ENCODE peak calls at places on chromosome 3, in four cellular contexts. W is HepG2, V is PC-3, I is GM23248. B is an unnamed sample.

GRCh38 chr3:12999147-13000140 is 73.8 kb downstream of the IQSEC1 start:
- DNase-seq in W (peak), V (no peak), I (no peak), B (no peak)

GRCh38 chr3:134102976-134103375 is 73.3 kb upstream of the SLCO2A1 start:
- DNase-seq in W (no peak), V (no peak), I (no peak), B (no peak)

GRCh38 chr3:113495035-113495434 is 19.9 kb downstream of the SPICE1 start:
- DNase-seq in W (peak), V (peak), I (peak), B (peak)

GRCh38 chr3:57382933-57383332 is 90.4 kb upstream of the ASB14 start:
- DNase-seq in W (no peak), V (peak), I (peak), B (peak)

GRCh38 chr3:101849714-101850326 is 506 bp downstream of the NFKBIZ start:
- DNase-seq in W (no peak), V (peak), I (peak), B (no peak)

GRCh38 chr3:67601385-67601784 is 53.0 kb downstream of the SUCLG2 start:
- DNase-seq in W (no peak), V (peak), I (no peak), B (no peak)

GRCh38 chr3:168117853-168118313 is 22.2 kb upstream of the GOLIM4 start:
- DNase-seq in W (peak), V (peak), I (peak), B (no peak)

GRCh38 chr3:170622369-170623159 is 36.7 kb upstream of the SLC7A14 start:
- DNase-seq in W (no peak), V (no peak), I (peak), B (peak)

GRCh38 chr3:158097141-158097540 is 9.1 kb downstream of the SHOX2 start:
- DNase-seq in W (no peak), V (no peak), I (no peak), B (no peak)
- TF ChIP-seq EZH2 in W (no peak), V (no peak), I (no peak), B (no peak)

GRCh38 chr3:115659861-115660260 is 36.6 kb downstream of the GAP43 start:
- DNase-seq in W (no peak), V (no peak), I (peak), B (peak)

GRCh38 chr3:115658032-115658336 is 34.7 kb downstream of the GAP43 start:
- DNase-seq in W (no peak), V (no peak), I (no peak), B (no peak)

GRCh38 chr3:115659253-115659652 is 35.9 kb downstream of the GAP43 start:
- DNase-seq in W (no peak), V (no peak), I (peak), B (peak)

GRCh38 chr3:115657168-115657567 is 33.9 kb downstream of the GAP43 start:
- DNase-seq in W (no peak), V (no peak), I (no peak), B (no peak)

DNA sequence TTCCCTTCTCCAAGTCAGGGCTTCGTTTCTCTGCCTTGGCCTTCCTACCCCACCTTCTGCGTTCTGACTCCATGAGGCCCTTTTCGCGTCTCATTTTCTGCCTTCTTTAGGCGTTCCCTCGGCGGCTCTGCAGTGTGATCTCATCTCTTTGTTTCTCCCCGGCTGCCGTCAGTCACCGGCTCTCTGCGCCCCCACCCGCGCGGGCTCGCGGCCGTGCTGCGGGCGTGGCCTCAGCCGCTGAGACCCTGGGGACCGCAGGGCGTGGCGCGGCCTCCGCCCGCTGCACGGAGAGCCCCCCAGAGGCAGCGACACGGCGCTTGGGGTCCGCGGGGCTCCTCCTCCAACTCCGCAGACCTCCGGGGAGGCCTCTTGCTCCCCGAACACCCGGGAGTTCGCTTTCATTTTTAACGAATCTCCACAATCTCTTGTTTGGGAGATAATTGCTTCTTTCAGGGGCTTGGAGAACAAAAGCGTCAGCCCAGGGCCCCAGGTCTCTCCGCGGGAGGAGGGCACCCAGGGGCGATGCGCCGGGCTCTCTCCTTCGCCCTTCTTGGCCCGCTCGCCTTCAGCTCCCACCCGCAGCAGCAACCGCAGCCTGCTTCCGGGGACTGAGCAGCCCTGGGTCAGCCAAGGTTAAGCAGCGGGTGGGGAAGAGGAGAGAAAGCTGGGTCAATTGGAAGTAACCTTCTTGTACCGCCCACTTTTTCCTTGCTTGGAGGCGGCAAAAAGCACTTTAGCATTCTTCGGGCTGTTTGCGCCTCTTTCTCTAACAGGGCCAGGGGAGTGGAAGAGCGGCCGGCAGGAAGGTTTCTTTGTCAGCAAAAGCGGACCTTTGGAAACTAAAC is 35.2 kb downstream of the GAP43 start:
- DNase-seq in W (peak), V (peak), I (peak), B (peak)
- TF ChIP-seq EZH2 in W (no peak), V (no peak), I (no peak), B (no peak)

DNA sequence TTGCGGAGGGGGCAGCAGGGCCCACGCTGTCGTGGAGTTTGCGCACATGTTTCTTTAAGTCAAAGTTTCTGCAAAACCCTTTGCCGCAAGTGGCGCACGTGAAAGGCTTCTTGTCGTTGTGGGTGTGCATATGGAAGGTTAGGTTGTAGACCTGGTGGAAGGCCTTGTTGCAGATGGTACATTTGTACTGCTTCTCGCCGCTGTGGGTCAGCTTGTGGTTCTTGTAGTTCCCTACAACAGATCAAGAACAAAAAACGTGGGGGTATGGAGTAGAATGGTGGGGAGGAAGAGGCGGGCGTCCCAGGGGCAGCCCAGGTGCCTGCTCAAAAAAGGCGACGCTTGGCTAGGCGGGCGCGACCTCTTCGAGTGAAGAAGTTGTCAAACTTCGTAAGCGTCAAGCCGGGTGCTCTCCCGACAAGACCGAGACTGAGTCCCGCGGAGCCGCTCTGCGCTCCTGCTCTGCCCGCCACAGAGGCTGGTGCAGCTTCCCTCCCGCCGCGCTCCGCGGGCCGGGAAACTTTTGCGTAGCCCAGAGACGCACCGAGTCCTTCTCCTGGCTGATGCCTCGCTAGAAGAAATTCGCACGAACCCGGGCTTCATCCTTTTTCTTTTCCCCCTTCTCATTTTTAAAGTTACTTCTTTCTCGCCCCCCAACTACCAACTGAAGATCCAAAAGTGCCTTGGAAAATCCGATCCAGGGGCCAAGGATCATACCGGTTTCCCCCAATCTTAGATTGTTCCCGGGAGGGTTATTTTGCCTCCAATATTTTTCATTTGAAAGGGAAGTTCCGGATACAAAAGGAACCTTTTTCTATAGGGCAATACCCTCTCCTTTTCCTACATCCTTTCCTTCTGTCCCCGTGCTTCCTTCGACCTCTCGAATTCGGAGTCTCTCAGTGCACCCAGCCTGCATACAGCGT is 3.0 kb downstream of the FEZF2 start:
- DNase-seq in W (no peak), V (no peak), I (no peak), B (no peak)
- TF ChIP-seq EZH2 in W (peak), V (no peak), I (peak), B (peak)

DNA sequence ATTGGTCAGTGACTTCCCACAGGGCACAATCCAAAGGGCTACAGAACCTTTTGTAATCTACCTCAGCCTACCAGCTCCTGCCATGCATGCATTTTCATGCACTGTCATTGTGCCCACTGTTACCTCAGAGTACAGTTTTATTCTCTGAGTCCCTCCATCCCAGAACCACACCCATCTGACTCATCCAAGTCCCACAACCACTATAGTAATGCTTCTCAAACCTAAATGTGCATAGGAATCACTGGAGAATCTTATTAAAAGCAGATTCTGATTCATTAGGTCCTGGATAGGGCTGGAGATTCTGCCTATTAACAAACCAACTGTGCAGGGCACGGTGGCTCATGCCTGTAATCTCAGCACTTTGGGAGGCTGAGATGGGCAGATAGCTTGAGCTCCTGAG is 3.7 kb upstream of the B3GALNT1 start:
- DNase-seq in W (no peak), V (peak), I (peak), B (peak)
- TF ChIP-seq EZH2 in W (no peak), V (no peak), I (no peak), B (no peak)

GRCh38 chr3:158098834-158099424 is 7.3 kb downstream of the SHOX2 start:
- DNase-seq in W (no peak), V (no peak), I (no peak), B (no peak)
- TF ChIP-seq EZH2 in W (no peak), V (no peak), I (no peak), B (no peak)

DNA sequence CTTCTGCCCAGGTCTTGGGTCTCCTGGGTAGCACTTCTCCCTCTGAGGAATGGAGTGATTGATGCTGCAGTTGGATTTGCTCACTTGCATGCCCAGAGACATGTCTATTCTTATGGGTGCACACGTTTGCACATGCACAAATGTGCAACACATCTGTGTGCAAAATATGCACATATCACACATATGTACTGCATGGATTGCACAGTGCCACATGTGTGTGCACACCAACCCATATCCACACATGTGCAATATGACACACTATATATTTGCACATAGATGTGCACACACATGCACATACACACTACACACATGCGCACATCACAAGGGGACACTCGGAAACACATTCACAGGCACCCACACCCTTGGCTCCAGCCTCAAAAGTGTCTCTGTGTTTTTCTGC is 671 bp upstream of the SEMA3B start:
- DNase-seq in W (no peak), V (no peak), I (no peak), B (no peak)
- TF ChIP-seq EZH2 in W (no peak), V (no peak), I (no peak), B (no peak)

GRCh38 chr3:184562146-184562861 is 719 bp downstream of the EPHB3 start:
- DNase-seq in W (no peak), V (peak), I (peak), B (no peak)
- TF ChIP-seq EZH2 in W (no peak), V (no peak), I (no peak), B (no peak)

GRCh38 chr3:64685800-64686445 is 1.9 kb downstream of the ADAMTS9 start:
- DNase-seq in W (peak), V (no peak), I (peak), B (peak)
- TF ChIP-seq EZH2 in W (no peak), V (no peak), I (no peak), B (no peak)